ENCODE peak calls at places on chromosomes 3 and 15, in eight cellular contexts. N is body of pancreas, D is RWPE1, J is prostate gland, Z is aorta, S is cardiac muscle cell, W is fibroblast of lung, V is right cardiac atrium. I is an unnamed sample.

GRCh38 chr3:170529912-170530311 is 56.0 kb downstream of the SLC7A14 start:
- DNase-seq in D (no peak), N (no peak), W (no peak), S (no peak), J (no peak), V (no peak), Z (no peak), I (no peak)

GRCh38 chr15:93955197-93955596 is 276.2 kb upstream of the MCTP2 start:
- DNase-seq in D (no peak), V (no peak), S (no peak), Z (no peak), W (no peak), N (no peak), J (no peak), I (no peak)

GRCh38 chr3:62876064-62876463 is 848 bp upstream of the CADPS start:
- DNase-seq in V (peak), D (peak), Z (no peak), S (peak), N (peak), J (no peak), W (peak), I (peak)

GRCh38 chr15:29134641-29135071 is 135.0 kb downstream of the NSMCE3 start:
- DNase-seq in D (no peak), V (no peak), Z (peak), J (no peak), W (no peak), S (no peak), N (no peak), I (no peak)

GRCh38 chr3:126394179-126394976 is at the start of gene CFAP100:
- DNase-seq in J (no peak), S (peak), D (no peak), W (peak), Z (peak), N (no peak), V (peak), I (no peak)

GRCh38 chr3:38003817-38004414 is 13.3 kb downstream of the VILL start:
- DNase-seq in N (no peak), D (no peak), V (peak), Z (peak), S (no peak), W (no peak), J (no peak), I (no peak)

GRCh38 chr3:48408823-48409281 is 21.0 kb downstream of the PLXNB1 start:
- DNase-seq in V (peak), D (no peak), W (no peak), S (no peak), N (peak), Z (peak), J (no peak), I (no peak)

GRCh38 chr3:174862666-174863065 is 3.5 kb downstream of the NAALADL2 start:
- DNase-seq in S (no peak), W (no peak), V (no peak), J (no peak), N (no peak), Z (no peak), D (no peak), I (no peak)

GRCh38 chr3:147572970-147573340 is 163.8 kb downstream of the ZIC1 start:
- DNase-seq in Z (no peak), D (peak), J (no peak), N (no peak), V (no peak), W (no peak), S (no peak), I (no peak)

GRCh38 chr15:44861917-44862316 is 94.6 kb upstream of the TERB2 start:
- DNase-seq in N (no peak), J (no peak), W (no peak), D (no peak), S (no peak), Z (no peak), V (no peak), I (no peak)

GRCh38 chr15:41944313-41944940 is 27.9 kb downstream of the EHD4 start:
- DNase-seq in S (peak), Z (peak), D (peak), J (no peak), V (peak), N (peak), W (peak), I (peak)

GRCh38 chr3:44326035-44326434 is 12.5 kb upstream of the TCAIM start:
- DNase-seq in N (no peak), D (no peak), V (no peak), S (peak), W (peak), Z (no peak), J (no peak), I (no peak)

GRCh38 chr3:148882288-148882687 is 17.2 kb downstream of the CPA3 start:
- DNase-seq in N (peak), J (no peak), S (peak), D (no peak), W (peak), V (no peak), Z (no peak), I (no peak)

GRCh38 chr3:151437047-151437446 is 23.8 kb downstream of the IGSF10 start:
- DNase-seq in S (no peak), D (no peak), N (no peak), Z (no peak), W (no peak), V (no peak), J (no peak), I (no peak)

GRCh38 chr15:92074646-92075045 is 221.1 kb downstream of the SLCO3A1 start:
- DNase-seq in S (peak), D (no peak), Z (peak), V (peak), J (no peak), W (no peak), N (peak), I (no peak)

GRCh38 chr3:185712337-185712736 is 112.5 kb downstream of the IGF2BP2 start:
- DNase-seq in N (no peak), Z (no peak), D (no peak), J (no peak), V (no peak), S (no peak), W (no peak), I (no peak)

GRCh38 chr3:4834403-4834866 is 144.8 kb upstream of the BHLHE40 start:
- DNase-seq in W (no peak), D (no peak), Z (no peak), N (no peak), V (peak), S (no peak), J (no peak), I (no peak)

GRCh38 chr3:45135959-45136358 is 10.2 kb downstream of the CDCP1 start:
- DNase-seq in N (no peak), V (no peak), W (peak), S (peak), Z (no peak), D (no peak), J (no peak), I (no peak)

GRCh38 chr3:8509961-8510360 is 8.3 kb downstream of the LMCD1 start:
- DNase-seq in J (no peak), Z (peak), S (peak), V (no peak), W (peak), N (no peak), D (no peak), I (peak)

GRCh38 chr15:70670680-70671079 is 92.7 kb downstream of the UACA start:
- DNase-seq in V (no peak), W (peak), S (peak), N (no peak), D (peak), J (no peak), Z (no peak), I (no peak)

GRCh38 chr3:15815696-15816095 is 17.9 kb upstream of the ANKRD28 start:
- DNase-seq in N (no peak), W (peak), V (no peak), Z (no peak), S (peak), J (no peak), D (no peak), I (peak)

GRCh38 chr15:100559330-100559729 is 30.6 kb upstream of the CERS3 start:
- DNase-seq in V (no peak), Z (no peak), J (peak), W (peak), D (no peak), N (no peak), S (peak), I (peak)

GRCh38 chr3:164683516-164683915 is 394.8 kb downstream of the SI start:
- DNase-seq in S (no peak), Z (no peak), W (no peak), D (no peak), V (no peak), N (no peak), J (no peak), I (no peak)

GRCh38 chr15:79140846-79141570 is 50.4 kb upstream of the RASGRF1 start:
- DNase-seq in N (no peak), J (no peak), W (no peak), V (no peak), D (no peak), S (no peak), Z (no peak), I (no peak)

GRCh38 chr15:89690276-89691218 is at the start of the genes PEX11A and WDR93:
- DNase-seq in N (peak), D (peak), W (peak), J (peak), V (peak), Z (peak), S (peak), I (peak)

GRCh38 chr3:38960953-38961622 is 90.7 kb downstream of the SCN11A start:
- DNase-seq in Z (peak), S (peak), V (peak), J (peak), D (peak), W (peak), N (peak), I (no peak)

GRCh38 chr3:115581347-115582135 is 41.8 kb upstream of the GAP43 start:
- DNase-seq in N (no peak), W (peak), Z (no peak), V (no peak), S (peak), J (no peak), D (no peak), I (no peak)

GRCh38 chr3:95460274-95460673 is 1354.1 kb upstream of the EPHA6 start:
- DNase-seq in V (peak), Z (no peak), N (no peak), W (no peak), S (no peak), J (no peak), D (no peak), I (no peak)

GRCh38 chr3:110027446-110027845 is 690.1 kb upstream of the DPPA4 start:
- DNase-seq in W (peak), J (no peak), N (no peak), Z (no peak), S (peak), V (no peak), D (peak), I (peak)

GRCh38 chr3:175238848-175239247 is 379.7 kb downstream of the NAALADL2 start:
- DNase-seq in D (no peak), V (no peak), S (no peak), Z (no peak), W (no peak), J (no peak), N (no peak), I (no peak)

GRCh38 chr3:177427096-177427495 is 229.8 kb upstream of the TBL1XR1 start:
- DNase-seq in J (no peak), V (no peak), W (no peak), Z (no peak), D (no peak), S (no peak), N (no peak), I (no peak)

GRCh38 chr3:127541320-127541719 is 49.2 kb downstream of the TPRA1 start:
- DNase-seq in Z (peak), J (no peak), N (no peak), S (no peak), D (no peak), V (no peak), W (no peak), I (no peak)

GRCh38 chr3:127544806-127545545 is 45.6 kb downstream of the TPRA1 start:
- DNase-seq in S (no peak), W (no peak), D (no peak), V (no peak), J (no peak), Z (peak), N (no peak), I (no peak)

GRCh38 chr3:127543441-127543840 is 47.1 kb downstream of the TPRA1 start:
- DNase-seq in W (no peak), J (no peak), V (no peak), S (no peak), N (no peak), Z (peak), D (no peak), I (no peak)

GRCh38 chr3:127544151-127544805 is 46.3 kb downstream of the TPRA1 start:
- DNase-seq in J (peak), N (peak), S (peak), V (peak), W (peak), Z (peak), D (peak), I (peak)

GRCh38 chr3:127542441-127542952 is 48.0 kb downstream of the TPRA1 start:
- DNase-seq in D (no peak), Z (peak), W (no peak), N (peak), S (no peak), V (no peak), J (peak), I (no peak)
- H3K27ac ChIP-seq in D (no peak), Z (no peak), W (no peak), N (no peak), S (no peak), V (no peak), J (no peak), I (no peak)

GRCh38 chr3:13025090-13025489 is 48.1 kb downstream of the IQSEC1 start:
- DNase-seq in Z (peak), J (no peak), S (peak), D (peak), W (peak), N (no peak), V (peak), I (no peak)
- H3K27ac ChIP-seq in Z (no peak), J (no peak), S (no peak), D (no peak), W (no peak), N (no peak), V (no peak), I (no peak)

GRCh38 chr15:76994496-76994895 is 430 bp upstream of the PSTPIP1 start:
- DNase-seq in J (no peak), V (no peak), S (no peak), D (no peak), N (no peak), Z (no peak), W (no peak), I (no peak)

GRCh38 chr15:76996526-76997401 is 1.8 kb downstream of the PSTPIP1 start:
- DNase-seq in D (peak), Z (peak), W (peak), J (no peak), V (peak), S (peak), N (no peak), I (no peak)

GRCh38 chr15:76996076-76996525 is 1.2 kb downstream of the PSTPIP1 start:
- DNase-seq in W (no peak), J (no peak), Z (no peak), N (no peak), D (no peak), V (no peak), S (no peak), I (no peak)

GRCh38 chr15:76994001-76994400 is 925 bp upstream of the PSTPIP1 start:
- DNase-seq in Z (peak), W (no peak), N (no peak), V (peak), S (no peak), J (no peak), D (peak), I (no peak)

DNA sequence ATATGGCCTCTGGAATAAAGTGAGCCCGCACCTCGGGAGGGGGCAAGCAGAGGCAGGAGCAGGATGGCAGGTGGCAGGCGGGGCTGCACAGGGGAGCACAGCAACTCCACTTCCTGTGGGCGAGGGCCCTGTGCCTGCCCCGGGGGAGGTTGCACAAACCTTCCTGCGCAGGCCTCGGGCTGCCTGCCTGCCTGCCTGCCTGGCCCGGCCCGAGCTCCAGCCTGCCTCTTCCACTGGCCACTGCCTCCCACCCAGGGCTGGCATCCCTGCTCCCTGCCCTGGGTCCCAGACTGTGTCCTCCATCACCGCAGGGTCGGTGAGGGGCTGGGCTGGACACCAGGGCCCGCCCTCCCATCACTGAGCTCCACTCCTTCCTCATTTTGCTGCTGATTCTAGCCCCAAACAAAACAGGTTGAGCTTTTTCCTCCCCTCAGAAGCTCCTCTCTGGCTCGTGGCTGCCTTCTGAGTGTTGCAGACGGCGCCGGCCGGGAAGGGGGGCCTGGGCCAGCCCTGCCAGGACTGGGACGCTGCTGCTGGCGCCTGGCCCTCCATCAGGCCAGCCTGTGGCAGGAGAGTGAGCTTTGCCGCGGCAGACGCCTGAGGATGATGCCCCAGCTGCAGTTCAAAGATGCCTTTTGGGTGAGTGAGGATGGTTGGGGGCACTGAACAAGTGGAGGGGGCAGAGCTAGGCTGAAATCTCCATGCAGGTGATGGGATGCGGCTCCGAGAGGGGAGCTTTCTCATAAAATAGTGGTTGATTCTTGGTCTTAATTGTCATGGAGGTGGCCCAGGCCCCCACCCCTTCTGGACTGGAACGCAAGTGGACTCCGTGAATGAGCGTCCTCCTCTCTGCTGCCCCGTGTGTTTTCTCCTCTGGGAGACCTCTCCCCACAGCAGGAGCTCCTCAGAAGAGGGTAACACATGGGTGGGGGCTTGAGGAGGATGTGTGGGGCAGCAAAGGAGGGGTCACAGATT is at the start of gene PSTPIP1:
- DNase-seq in Z (peak), D (peak), S (no peak), W (no peak), J (no peak), N (no peak), V (peak), I (no peak)
- H3K27ac ChIP-seq in Z (peak), D (peak), S (no peak), W (no peak), J (peak), N (no peak), V (no peak), I (no peak)

GRCh38 chr3:189133768-189134167 is 38.0 kb upstream of the TPRG1 start:
- DNase-seq in Z (no peak), J (no peak), W (no peak), D (no peak), S (no peak), N (no peak), V (no peak), I (no peak)
- H3K27ac ChIP-seq in Z (no peak), J (no peak), W (no peak), D (no peak), S (no peak), N (no peak), V (no peak), I (no peak)

GRCh38 chr3:143124683-143125520 is 5.3 kb downstream of the CHST2 start:
- DNase-seq in D (no peak), N (no peak), S (peak), J (no peak), Z (no peak), W (peak), V (no peak), I (no peak)
- H3K27ac ChIP-seq in D (no peak), N (no peak), S (peak), J (no peak), Z (no peak), W (no peak), V (no peak), I (no peak)

I was measured in AG04450.